ENCODE peak calls at places on chromosomes 5 and 9, in ten cellular contexts. One of them, this sample, is unnamed.

GRCh38 chr5:119022773-119023172 is 34.4 kb upstream of the DTWD2 start:
- DNase-seq in AG09319: no peak
- DNase-seq in activated naive CD4-positive, alpha-beta T cell: no peak
- DNase-seq in NCI-H2107: no peak
- DNase-seq in RWPE1: no peak
- DNase-seq in ACHN: no peak
- DNase-seq in nephron progenitor cell: no peak
- DNase-seq in frontal cortex: no peak
- DNase-seq in activated CD4-positive, CD25-positive, alpha-beta regulatory T cell treated with anti-CD3 and anti-CD28 coated beads, Interleukin-2, amount 50 U/mL, for 72 hours: no peak
- DNase-seq in left kidney: no peak
- DNase-seq in this sample: no peak

GRCh38 chr5:126100767-126101166 is 322.4 kb upstream of the GRAMD2B start:
- DNase-seq in AG09319: no peak
- DNase-seq in activated naive CD4-positive, alpha-beta T cell: no peak
- DNase-seq in NCI-H2107: no peak
- DNase-seq in RWPE1: no peak
- DNase-seq in ACHN: peak; percentile 15
- DNase-seq in nephron progenitor cell: no peak
- DNase-seq in frontal cortex: no peak
- DNase-seq in activated CD4-positive, CD25-positive, alpha-beta regulatory T cell treated with anti-CD3 and anti-CD28 coated beads, Interleukin-2, amount 50 U/mL, for 72 hours: no peak
- DNase-seq in left kidney: no peak
- DNase-seq in this sample: no peak

GRCh38 chr5:72441861-72442540 is 65.2 kb downstream of the ZNF366 start:
- DNase-seq in AG09319: peak; percentile 77
- DNase-seq in activated naive CD4-positive, alpha-beta T cell: no peak
- DNase-seq in NCI-H2107: no peak
- DNase-seq in RWPE1: peak; percentile 84
- DNase-seq in ACHN: peak; percentile 54
- DNase-seq in nephron progenitor cell: no peak
- DNase-seq in frontal cortex: no peak
- DNase-seq in activated CD4-positive, CD25-positive, alpha-beta regulatory T cell treated with anti-CD3 and anti-CD28 coated beads, Interleukin-2, amount 50 U/mL, for 72 hours: no peak
- DNase-seq in left kidney: no peak
- DNase-seq in this sample: no peak

GRCh38 chr5:97131139-97131710 is 11.2 kb downstream of the LIX1 start:
- DNase-seq in AG09319: no peak
- DNase-seq in activated naive CD4-positive, alpha-beta T cell: no peak
- DNase-seq in NCI-H2107: no peak
- DNase-seq in RWPE1: no peak
- DNase-seq in ACHN: no peak
- DNase-seq in nephron progenitor cell: no peak
- DNase-seq in frontal cortex: no peak
- DNase-seq in activated CD4-positive, CD25-positive, alpha-beta regulatory T cell treated with anti-CD3 and anti-CD28 coated beads, Interleukin-2, amount 50 U/mL, for 72 hours: no peak
- DNase-seq in left kidney: no peak
- DNase-seq in this sample: no peak

GRCh38 chr5:139138109-139138508 is 60.1 kb downstream of the SIL1 start:
- DNase-seq in AG09319: no peak
- DNase-seq in activated naive CD4-positive, alpha-beta T cell: no peak
- DNase-seq in NCI-H2107: no peak
- DNase-seq in RWPE1: no peak
- DNase-seq in ACHN: no peak
- DNase-seq in nephron progenitor cell: no peak
- DNase-seq in frontal cortex: no peak
- DNase-seq in activated CD4-positive, CD25-positive, alpha-beta regulatory T cell treated with anti-CD3 and anti-CD28 coated beads, Interleukin-2, amount 50 U/mL, for 72 hours: no peak
- DNase-seq in left kidney: no peak
- DNase-seq in this sample: no peak

GRCh38 chr9:13354733-13355132 is 75.2 kb upstream of the MPDZ start:
- DNase-seq in AG09319: no peak
- DNase-seq in activated naive CD4-positive, alpha-beta T cell: no peak
- DNase-seq in NCI-H2107: no peak
- DNase-seq in RWPE1: no peak
- DNase-seq in ACHN: no peak
- DNase-seq in nephron progenitor cell: no peak
- DNase-seq in frontal cortex: no peak
- DNase-seq in activated CD4-positive, CD25-positive, alpha-beta regulatory T cell treated with anti-CD3 and anti-CD28 coated beads, Interleukin-2, amount 50 U/mL, for 72 hours: no peak
- DNase-seq in left kidney: no peak
- DNase-seq in this sample: no peak

GRCh38 chr9:38066167-38066906 is 2.7 kb downstream of the SHB start:
- DNase-seq in AG09319: no peak
- DNase-seq in activated naive CD4-positive, alpha-beta T cell: no peak
- DNase-seq in NCI-H2107: no peak
- DNase-seq in RWPE1: peak; percentile 60
- DNase-seq in ACHN: peak; percentile 25
- DNase-seq in nephron progenitor cell: no peak
- DNase-seq in frontal cortex: no peak
- DNase-seq in activated CD4-positive, CD25-positive, alpha-beta regulatory T cell treated with anti-CD3 and anti-CD28 coated beads, Interleukin-2, amount 50 U/mL, for 72 hours: no peak
- DNase-seq in left kidney: peak; percentile 68
- DNase-seq in this sample: no peak

GRCh38 chr9:136326061-136326776 is 1.1 kb upstream of the GPSM1 start:
- DNase-seq in AG09319: peak; percentile 87
- DNase-seq in activated naive CD4-positive, alpha-beta T cell: no peak
- DNase-seq in NCI-H2107: no peak
- DNase-seq in RWPE1: no peak
- DNase-seq in ACHN: no peak
- DNase-seq in nephron progenitor cell: peak; percentile 65
- DNase-seq in frontal cortex: peak; percentile 66
- DNase-seq in activated CD4-positive, CD25-positive, alpha-beta regulatory T cell treated with anti-CD3 and anti-CD28 coated beads, Interleukin-2, amount 50 U/mL, for 72 hours: no peak
- DNase-seq in left kidney: peak; percentile 91
- DNase-seq in this sample: no peak

GRCh38 chr9:116175616-116176015 is 22.0 kb downstream of the PAPPA start:
- DNase-seq in AG09319: no peak
- DNase-seq in activated naive CD4-positive, alpha-beta T cell: no peak
- DNase-seq in NCI-H2107: no peak
- DNase-seq in RWPE1: no peak
- DNase-seq in ACHN: no peak
- DNase-seq in nephron progenitor cell: no peak
- DNase-seq in frontal cortex: no peak
- DNase-seq in activated CD4-positive, CD25-positive, alpha-beta regulatory T cell treated with anti-CD3 and anti-CD28 coated beads, Interleukin-2, amount 50 U/mL, for 72 hours: no peak
- DNase-seq in left kidney: no peak
- DNase-seq in this sample: no peak

GRCh38 chr9:73030370-73031039 is 77.7 kb upstream of the ALDH1A1 start:
- DNase-seq in AG09319: no peak
- DNase-seq in activated naive CD4-positive, alpha-beta T cell: no peak
- DNase-seq in NCI-H2107: no peak
- DNase-seq in RWPE1: no peak
- DNase-seq in ACHN: no peak
- DNase-seq in nephron progenitor cell: no peak
- DNase-seq in frontal cortex: no peak
- DNase-seq in activated CD4-positive, CD25-positive, alpha-beta regulatory T cell treated with anti-CD3 and anti-CD28 coated beads, Interleukin-2, amount 50 U/mL, for 72 hours: no peak
- DNase-seq in left kidney: no peak
- DNase-seq in this sample: no peak

GRCh38 chr9:110880123-110880522 is 158.1 kb downstream of the LPAR1 start:
- DNase-seq in AG09319: peak; percentile 91
- DNase-seq in activated naive CD4-positive, alpha-beta T cell: no peak
- DNase-seq in NCI-H2107: no peak
- DNase-seq in RWPE1: no peak
- DNase-seq in ACHN: no peak
- DNase-seq in nephron progenitor cell: peak; percentile 5
- DNase-seq in frontal cortex: no peak
- DNase-seq in activated CD4-positive, CD25-positive, alpha-beta regulatory T cell treated with anti-CD3 and anti-CD28 coated beads, Interleukin-2, amount 50 U/mL, for 72 hours: no peak
- DNase-seq in left kidney: peak; percentile 81
- DNase-seq in this sample: no peak

GRCh38 chr9:129313331-129313955 is 135.4 kb upstream of the IER5L start:
- DNase-seq in AG09319: no peak
- DNase-seq in activated naive CD4-positive, alpha-beta T cell: no peak
- DNase-seq in NCI-H2107: no peak
- DNase-seq in RWPE1: no peak
- DNase-seq in ACHN: no peak
- DNase-seq in nephron progenitor cell: no peak
- DNase-seq in frontal cortex: no peak
- DNase-seq in activated CD4-positive, CD25-positive, alpha-beta regulatory T cell treated with anti-CD3 and anti-CD28 coated beads, Interleukin-2, amount 50 U/mL, for 72 hours: peak; percentile 29
- DNase-seq in left kidney: no peak
- DNase-seq in this sample: peak; percentile 25

GRCh38 chr9:1042466-1042865 is 7.7 kb upstream of the DMRT2 start:
- DNase-seq in AG09319: no peak
- DNase-seq in activated naive CD4-positive, alpha-beta T cell: no peak
- DNase-seq in NCI-H2107: no peak
- DNase-seq in RWPE1: no peak
- DNase-seq in ACHN: no peak
- DNase-seq in nephron progenitor cell: peak; percentile 92
- DNase-seq in frontal cortex: no peak
- DNase-seq in activated CD4-positive, CD25-positive, alpha-beta regulatory T cell treated with anti-CD3 and anti-CD28 coated beads, Interleukin-2, amount 50 U/mL, for 72 hours: peak; percentile 35
- DNase-seq in left kidney: peak; percentile 86
- DNase-seq in this sample: peak; percentile 66

GRCh38 chr9:35517136-35517535 is 27.2 kb downstream of the RUSC2 start:
- DNase-seq in AG09319: no peak
- DNase-seq in activated naive CD4-positive, alpha-beta T cell: no peak
- DNase-seq in NCI-H2107: no peak
- DNase-seq in RWPE1: no peak
- DNase-seq in ACHN: no peak
- DNase-seq in nephron progenitor cell: no peak
- DNase-seq in frontal cortex: no peak
- DNase-seq in activated CD4-positive, CD25-positive, alpha-beta regulatory T cell treated with anti-CD3 and anti-CD28 coated beads, Interleukin-2, amount 50 U/mL, for 72 hours: no peak
- DNase-seq in left kidney: peak; percentile 55
- DNase-seq in this sample: no peak

GRCh38 chr5:79886456-79886855 is 104.6 kb downstream of the MTX3 start:
- DNase-seq in AG09319: no peak
- DNase-seq in activated naive CD4-positive, alpha-beta T cell: no peak
- DNase-seq in NCI-H2107: no peak
- DNase-seq in RWPE1: no peak
- DNase-seq in ACHN: no peak
- DNase-seq in nephron progenitor cell: no peak
- DNase-seq in frontal cortex: no peak
- DNase-seq in activated CD4-positive, CD25-positive, alpha-beta regulatory T cell treated with anti-CD3 and anti-CD28 coated beads, Interleukin-2, amount 50 U/mL, for 72 hours: no peak
- DNase-seq in left kidney: no peak
- DNase-seq in this sample: no peak

GRCh38 chr5:179378441-179379271 is 33.4 kb upstream of the ADAMTS2 start:
- DNase-seq in AG09319: no peak
- DNase-seq in activated naive CD4-positive, alpha-beta T cell: no peak
- DNase-seq in NCI-H2107: no peak
- DNase-seq in RWPE1: no peak
- DNase-seq in ACHN: no peak
- DNase-seq in nephron progenitor cell: no peak
- DNase-seq in frontal cortex: peak; percentile 8
- DNase-seq in activated CD4-positive, CD25-positive, alpha-beta regulatory T cell treated with anti-CD3 and anti-CD28 coated beads, Interleukin-2, amount 50 U/mL, for 72 hours: no peak
- DNase-seq in left kidney: peak; percentile 26
- DNase-seq in this sample: no peak

GRCh38 chr5:139403418-139403786 is 487 bp downstream of the SPATA24 start:
- DNase-seq in AG09319: no peak
- DNase-seq in activated naive CD4-positive, alpha-beta T cell: no peak
- DNase-seq in NCI-H2107: no peak
- DNase-seq in RWPE1: no peak
- DNase-seq in ACHN: no peak
- DNase-seq in nephron progenitor cell: no peak
- DNase-seq in frontal cortex: no peak
- DNase-seq in activated CD4-positive, CD25-positive, alpha-beta regulatory T cell treated with anti-CD3 and anti-CD28 coated beads, Interleukin-2, amount 50 U/mL, for 72 hours: no peak
- DNase-seq in left kidney: no peak
- DNase-seq in this sample: no peak

GRCh38 chr9:86639899-86640379 is 285.7 kb upstream of the TUT7 start:
- DNase-seq in AG09319: no peak
- DNase-seq in activated naive CD4-positive, alpha-beta T cell: no peak
- DNase-seq in NCI-H2107: no peak
- DNase-seq in RWPE1: no peak
- DNase-seq in ACHN: no peak
- DNase-seq in nephron progenitor cell: peak; percentile 11
- DNase-seq in frontal cortex: no peak
- DNase-seq in activated CD4-positive, CD25-positive, alpha-beta regulatory T cell treated with anti-CD3 and anti-CD28 coated beads, Interleukin-2, amount 50 U/mL, for 72 hours: no peak
- DNase-seq in left kidney: peak; percentile 80
- DNase-seq in this sample: no peak

GRCh38 chr5:126597156-126597555 is 2.1 kb upstream of the ALDH7A1 start:
- DNase-seq in AG09319: no peak
- DNase-seq in activated naive CD4-positive, alpha-beta T cell: no peak
- DNase-seq in NCI-H2107: no peak
- DNase-seq in RWPE1: peak; percentile 86
- DNase-seq in ACHN: no peak
- DNase-seq in nephron progenitor cell: no peak
- DNase-seq in frontal cortex: no peak
- DNase-seq in activated CD4-positive, CD25-positive, alpha-beta regulatory T cell treated with anti-CD3 and anti-CD28 coated beads, Interleukin-2, amount 50 U/mL, for 72 hours: no peak
- DNase-seq in left kidney: no peak
- DNase-seq in this sample: no peak

GRCh38 chr9:131405858-131406566 is 12.1 kb downstream of the PRRC2B start:
- DNase-seq in AG09319: no peak
- DNase-seq in activated naive CD4-positive, alpha-beta T cell: no peak
- DNase-seq in NCI-H2107: no peak
- DNase-seq in RWPE1: no peak
- DNase-seq in ACHN: no peak
- DNase-seq in nephron progenitor cell: no peak
- DNase-seq in frontal cortex: no peak
- DNase-seq in activated CD4-positive, CD25-positive, alpha-beta regulatory T cell treated with anti-CD3 and anti-CD28 coated beads, Interleukin-2, amount 50 U/mL, for 72 hours: no peak
- DNase-seq in left kidney: no peak
- DNase-seq in this sample: no peak

GRCh38 chr5:11504794-11505193 is 399.5 kb downstream of the CTNND2 start:
- DNase-seq in AG09319: no peak
- DNase-seq in activated naive CD4-positive, alpha-beta T cell: no peak
- DNase-seq in NCI-H2107: no peak
- DNase-seq in RWPE1: no peak
- DNase-seq in ACHN: no peak
- DNase-seq in nephron progenitor cell: no peak
- DNase-seq in frontal cortex: no peak
- DNase-seq in activated CD4-positive, CD25-positive, alpha-beta regulatory T cell treated with anti-CD3 and anti-CD28 coated beads, Interleukin-2, amount 50 U/mL, for 72 hours: no peak
- DNase-seq in left kidney: no peak
- DNase-seq in this sample: no peak

GRCh38 chr9:114434878-114435311 is 47.1 kb upstream of the AKNA start:
- DNase-seq in AG09319: no peak
- DNase-seq in activated naive CD4-positive, alpha-beta T cell: no peak
- DNase-seq in NCI-H2107: no peak
- DNase-seq in RWPE1: peak; percentile 91
- DNase-seq in ACHN: peak; percentile 39
- DNase-seq in nephron progenitor cell: peak; percentile 20
- DNase-seq in frontal cortex: peak; percentile 60
- DNase-seq in activated CD4-positive, CD25-positive, alpha-beta regulatory T cell treated with anti-CD3 and anti-CD28 coated beads, Interleukin-2, amount 50 U/mL, for 72 hours: peak; percentile 25
- DNase-seq in left kidney: peak; percentile 76
- DNase-seq in this sample: no peak

GRCh38 chr9:131999692-132000551 is 79.7 kb downstream of the MED27 start:
- DNase-seq in AG09319: no peak
- DNase-seq in activated naive CD4-positive, alpha-beta T cell: no peak
- DNase-seq in NCI-H2107: no peak
- DNase-seq in RWPE1: peak; percentile 73
- DNase-seq in ACHN: peak; percentile 79
- DNase-seq in nephron progenitor cell: no peak
- DNase-seq in frontal cortex: no peak
- DNase-seq in activated CD4-positive, CD25-positive, alpha-beta regulatory T cell treated with anti-CD3 and anti-CD28 coated beads, Interleukin-2, amount 50 U/mL, for 72 hours: no peak
- DNase-seq in left kidney: no peak
- DNase-seq in this sample: no peak

GRCh38 chr5:72720205-72720604 is 96.3 kb upstream of the TNPO1 start:
- DNase-seq in AG09319: no peak
- DNase-seq in activated naive CD4-positive, alpha-beta T cell: no peak
- DNase-seq in NCI-H2107: no peak
- DNase-seq in RWPE1: no peak
- DNase-seq in ACHN: no peak
- DNase-seq in nephron progenitor cell: no peak
- DNase-seq in frontal cortex: no peak
- DNase-seq in activated CD4-positive, CD25-positive, alpha-beta regulatory T cell treated with anti-CD3 and anti-CD28 coated beads, Interleukin-2, amount 50 U/mL, for 72 hours: no peak
- DNase-seq in left kidney: peak; percentile 17
- DNase-seq in this sample: no peak

GRCh38 chr5:168413062-168413461 is 73.2 kb upstream of the RARS1 start:
- DNase-seq in AG09319: no peak
- DNase-seq in activated naive CD4-positive, alpha-beta T cell: no peak
- DNase-seq in NCI-H2107: no peak
- DNase-seq in RWPE1: peak; percentile 95
- DNase-seq in ACHN: no peak
- DNase-seq in nephron progenitor cell: no peak
- DNase-seq in frontal cortex: no peak
- DNase-seq in activated CD4-positive, CD25-positive, alpha-beta regulatory T cell treated with anti-CD3 and anti-CD28 coated beads, Interleukin-2, amount 50 U/mL, for 72 hours: no peak
- DNase-seq in left kidney: no peak
- DNase-seq in this sample: no peak

GRCh38 chr9:115262952-115263351 is 145.0 kb upstream of the TNC start:
- DNase-seq in AG09319: no peak
- DNase-seq in activated naive CD4-positive, alpha-beta T cell: no peak
- DNase-seq in NCI-H2107: no peak
- DNase-seq in RWPE1: peak; percentile 68
- DNase-seq in ACHN: peak; percentile 19
- DNase-seq in nephron progenitor cell: no peak
- DNase-seq in frontal cortex: no peak
- DNase-seq in activated CD4-positive, CD25-positive, alpha-beta regulatory T cell treated with anti-CD3 and anti-CD28 coated beads, Interleukin-2, amount 50 U/mL, for 72 hours: no peak
- DNase-seq in left kidney: no peak
- DNase-seq in this sample: no peak